ENCODE peak calls at places on chromosomes 1 and 21, in ten cellular contexts. One of them, this sample, is unnamed.

GRCh38 chr1:172638885-172639831 is 19.7 kb upstream of the FASLG start:
- DNase-seq in lower lobe of right lung: no peak
- DNase-seq in NB4: no peak
- DNase-seq in NCI-H510A treated with DMSO at 0.1 percent for 48 hours: no peak
- DNase-seq in prostate gland: no peak
- DNase-seq in uterus: no peak
- DNase-seq in mucosa of gallbladder: no peak
- DNase-seq in stimulated activated CD4-positive, alpha-beta T cell treated with anti-CD3 and anti-CD28 coated beads, Interleukin-15, amount 100 ng/mL, for 1 hour: peak
- DNase-seq in RWPE1: peak
- DNase-seq in anterior cingulate cortex: no peak
- DNase-seq in this sample: no peak

GRCh38 chr1:226951286-226952120 is 11.4 kb downstream of the COQ8A start:
- DNase-seq in prostate gland: no peak
- DNase-seq in mucosa of gallbladder: peak
- DNase-seq in stimulated activated CD4-positive, alpha-beta T cell treated with anti-CD3 and anti-CD28 coated beads, Interleukin-15, amount 100 ng/mL, for 1 hour: no peak
- DNase-seq in anterior cingulate cortex: no peak
- DNase-seq in NB4: no peak
- DNase-seq in uterus: no peak
- DNase-seq in NCI-H510A treated with DMSO at 0.1 percent for 48 hours: no peak
- DNase-seq in RWPE1: no peak
- DNase-seq in lower lobe of right lung: no peak
- DNase-seq in this sample: no peak

GRCh38 chr1:167196185-167196584 is 24.5 kb upstream of the POU2F1 start:
- DNase-seq in mucosa of gallbladder: no peak
- DNase-seq in prostate gland: no peak
- DNase-seq in lower lobe of right lung: no peak
- DNase-seq in uterus: no peak
- DNase-seq in RWPE1: peak
- DNase-seq in NB4: no peak
- DNase-seq in stimulated activated CD4-positive, alpha-beta T cell treated with anti-CD3 and anti-CD28 coated beads, Interleukin-15, amount 100 ng/mL, for 1 hour: no peak
- DNase-seq in NCI-H510A treated with DMSO at 0.1 percent for 48 hours: no peak
- DNase-seq in anterior cingulate cortex: no peak
- DNase-seq in this sample: no peak

GRCh38 chr1:112255080-112255479 is 140.9 kb upstream of the CTTNBP2NL start:
- DNase-seq in mucosa of gallbladder: no peak
- DNase-seq in stimulated activated CD4-positive, alpha-beta T cell treated with anti-CD3 and anti-CD28 coated beads, Interleukin-15, amount 100 ng/mL, for 1 hour: no peak
- DNase-seq in NB4: no peak
- DNase-seq in lower lobe of right lung: no peak
- DNase-seq in anterior cingulate cortex: no peak
- DNase-seq in NCI-H510A treated with DMSO at 0.1 percent for 48 hours: no peak
- DNase-seq in RWPE1: no peak
- DNase-seq in uterus: no peak
- DNase-seq in prostate gland: no peak
- DNase-seq in this sample: no peak

GRCh38 chr1:47629201-47629600 is 191.4 kb downstream of the FOXD2 start:
- DNase-seq in RWPE1: no peak
- DNase-seq in mucosa of gallbladder: no peak
- DNase-seq in NCI-H510A treated with DMSO at 0.1 percent for 48 hours: no peak
- DNase-seq in stimulated activated CD4-positive, alpha-beta T cell treated with anti-CD3 and anti-CD28 coated beads, Interleukin-15, amount 100 ng/mL, for 1 hour: no peak
- DNase-seq in anterior cingulate cortex: no peak
- DNase-seq in uterus: no peak
- DNase-seq in prostate gland: no peak
- DNase-seq in lower lobe of right lung: no peak
- DNase-seq in NB4: no peak
- DNase-seq in this sample: no peak

GRCh38 chr21:15631342-15631741 is 98.4 kb upstream of the USP25 start:
- DNase-seq in NCI-H510A treated with DMSO at 0.1 percent for 48 hours: no peak
- DNase-seq in stimulated activated CD4-positive, alpha-beta T cell treated with anti-CD3 and anti-CD28 coated beads, Interleukin-15, amount 100 ng/mL, for 1 hour: no peak
- DNase-seq in prostate gland: no peak
- DNase-seq in lower lobe of right lung: no peak
- DNase-seq in anterior cingulate cortex: no peak
- DNase-seq in uterus: no peak
- DNase-seq in NB4: no peak
- DNase-seq in mucosa of gallbladder: no peak
- DNase-seq in RWPE1: peak
- DNase-seq in this sample: no peak

GRCh38 chr1:237327061-237327460 is 285.1 kb downstream of the RYR2 start:
- DNase-seq in NCI-H510A treated with DMSO at 0.1 percent for 48 hours: no peak
- DNase-seq in uterus: no peak
- DNase-seq in stimulated activated CD4-positive, alpha-beta T cell treated with anti-CD3 and anti-CD28 coated beads, Interleukin-15, amount 100 ng/mL, for 1 hour: no peak
- DNase-seq in anterior cingulate cortex: no peak
- DNase-seq in NB4: no peak
- DNase-seq in RWPE1: no peak
- DNase-seq in prostate gland: no peak
- DNase-seq in lower lobe of right lung: no peak
- DNase-seq in mucosa of gallbladder: no peak
- DNase-seq in this sample: no peak

GRCh38 chr1:84617349-84617748 is 43.1 kb upstream of the CTBS start:
- DNase-seq in prostate gland: no peak
- DNase-seq in RWPE1: no peak
- DNase-seq in anterior cingulate cortex: no peak
- DNase-seq in uterus: no peak
- DNase-seq in stimulated activated CD4-positive, alpha-beta T cell treated with anti-CD3 and anti-CD28 coated beads, Interleukin-15, amount 100 ng/mL, for 1 hour: no peak
- DNase-seq in NCI-H510A treated with DMSO at 0.1 percent for 48 hours: no peak
- DNase-seq in mucosa of gallbladder: no peak
- DNase-seq in NB4: no peak
- DNase-seq in lower lobe of right lung: no peak
- DNase-seq in this sample: no peak

GRCh38 chr21:17742181-17742580 is 77.0 kb downstream of the C21orf91 start:
- DNase-seq in prostate gland: no peak
- DNase-seq in RWPE1: peak
- DNase-seq in stimulated activated CD4-positive, alpha-beta T cell treated with anti-CD3 and anti-CD28 coated beads, Interleukin-15, amount 100 ng/mL, for 1 hour: no peak
- DNase-seq in NCI-H510A treated with DMSO at 0.1 percent for 48 hours: no peak
- DNase-seq in NB4: no peak
- DNase-seq in uterus: no peak
- DNase-seq in mucosa of gallbladder: no peak
- DNase-seq in anterior cingulate cortex: no peak
- DNase-seq in lower lobe of right lung: no peak
- DNase-seq in this sample: no peak

GRCh38 chr1:165355977-165356811 is at the start of gene LMX1A:
- DNase-seq in RWPE1: no peak
- DNase-seq in NB4: no peak
- DNase-seq in prostate gland: peak
- DNase-seq in anterior cingulate cortex: no peak
- DNase-seq in lower lobe of right lung: peak
- DNase-seq in mucosa of gallbladder: no peak
- DNase-seq in stimulated activated CD4-positive, alpha-beta T cell treated with anti-CD3 and anti-CD28 coated beads, Interleukin-15, amount 100 ng/mL, for 1 hour: no peak
- DNase-seq in uterus: no peak
- DNase-seq in NCI-H510A treated with DMSO at 0.1 percent for 48 hours: peak
- DNase-seq in this sample: peak

GRCh38 chr1:7745783-7746182 is 25.3 kb upstream of the VAMP3 start:
- DNase-seq in mucosa of gallbladder: peak
- DNase-seq in NB4: no peak
- DNase-seq in uterus: no peak
- DNase-seq in lower lobe of right lung: peak
- DNase-seq in RWPE1: peak
- DNase-seq in NCI-H510A treated with DMSO at 0.1 percent for 48 hours: no peak
- DNase-seq in anterior cingulate cortex: no peak
- DNase-seq in prostate gland: peak
- DNase-seq in stimulated activated CD4-positive, alpha-beta T cell treated with anti-CD3 and anti-CD28 coated beads, Interleukin-15, amount 100 ng/mL, for 1 hour: no peak
- DNase-seq in this sample: no peak

GRCh38 chr1:83942914-83943313 is 56.0 kb downstream of the TTLL7 start:
- DNase-seq in uterus: no peak
- DNase-seq in prostate gland: no peak
- DNase-seq in NB4: no peak
- DNase-seq in stimulated activated CD4-positive, alpha-beta T cell treated with anti-CD3 and anti-CD28 coated beads, Interleukin-15, amount 100 ng/mL, for 1 hour: no peak
- DNase-seq in anterior cingulate cortex: no peak
- DNase-seq in NCI-H510A treated with DMSO at 0.1 percent for 48 hours: no peak
- DNase-seq in RWPE1: no peak
- DNase-seq in lower lobe of right lung: no peak
- DNase-seq in mucosa of gallbladder: no peak
- DNase-seq in this sample: no peak

GRCh38 chr1:62208087-62208486 is 13.4 kb downstream of the L1TD1 start:
- DNase-seq in RWPE1: no peak
- DNase-seq in stimulated activated CD4-positive, alpha-beta T cell treated with anti-CD3 and anti-CD28 coated beads, Interleukin-15, amount 100 ng/mL, for 1 hour: no peak
- DNase-seq in NCI-H510A treated with DMSO at 0.1 percent for 48 hours: no peak
- DNase-seq in uterus: no peak
- DNase-seq in anterior cingulate cortex: no peak
- DNase-seq in prostate gland: no peak
- DNase-seq in NB4: no peak
- DNase-seq in lower lobe of right lung: no peak
- DNase-seq in mucosa of gallbladder: no peak
- DNase-seq in this sample: no peak

GRCh38 chr1:33918368-33918767 is 54.5 kb downstream of the HMGB4 start:
- DNase-seq in mucosa of gallbladder: no peak
- DNase-seq in anterior cingulate cortex: no peak
- DNase-seq in uterus: no peak
- DNase-seq in RWPE1: no peak
- DNase-seq in lower lobe of right lung: no peak
- DNase-seq in stimulated activated CD4-positive, alpha-beta T cell treated with anti-CD3 and anti-CD28 coated beads, Interleukin-15, amount 100 ng/mL, for 1 hour: no peak
- DNase-seq in prostate gland: no peak
- DNase-seq in NCI-H510A treated with DMSO at 0.1 percent for 48 hours: no peak
- DNase-seq in NB4: peak
- DNase-seq in this sample: no peak

GRCh38 chr1:111202366-111202706 is 1.9 kb upstream of the DENND2D start:
- DNase-seq in mucosa of gallbladder: peak
- DNase-seq in NB4: no peak
- DNase-seq in stimulated activated CD4-positive, alpha-beta T cell treated with anti-CD3 and anti-CD28 coated beads, Interleukin-15, amount 100 ng/mL, for 1 hour: no peak
- DNase-seq in RWPE1: peak
- DNase-seq in uterus: no peak
- DNase-seq in NCI-H510A treated with DMSO at 0.1 percent for 48 hours: no peak
- DNase-seq in prostate gland: peak
- DNase-seq in lower lobe of right lung: no peak
- DNase-seq in anterior cingulate cortex: no peak
- DNase-seq in this sample: no peak

GRCh38 chr1:40640314-40641076 is 25.0 kb downstream of the RIMS3 start:
- DNase-seq in NCI-H510A treated with DMSO at 0.1 percent for 48 hours: no peak
- DNase-seq in anterior cingulate cortex: no peak
- DNase-seq in stimulated activated CD4-positive, alpha-beta T cell treated with anti-CD3 and anti-CD28 coated beads, Interleukin-15, amount 100 ng/mL, for 1 hour: no peak
- DNase-seq in mucosa of gallbladder: no peak
- DNase-seq in RWPE1: no peak
- DNase-seq in NB4: no peak
- DNase-seq in prostate gland: no peak
- DNase-seq in lower lobe of right lung: no peak
- DNase-seq in uterus: no peak
- DNase-seq in this sample: no peak

GRCh38 chr1:100234432-100234831 is 15.2 kb downstream of the DBT start:
- DNase-seq in uterus: no peak
- DNase-seq in anterior cingulate cortex: no peak
- DNase-seq in mucosa of gallbladder: no peak
- DNase-seq in prostate gland: no peak
- DNase-seq in NCI-H510A treated with DMSO at 0.1 percent for 48 hours: no peak
- DNase-seq in NB4: no peak
- DNase-seq in RWPE1: no peak
- DNase-seq in lower lobe of right lung: no peak
- DNase-seq in stimulated activated CD4-positive, alpha-beta T cell treated with anti-CD3 and anti-CD28 coated beads, Interleukin-15, amount 100 ng/mL, for 1 hour: no peak
- DNase-seq in this sample: no peak